ENCODE peak calls at places on chromosomes 3 and 15, in ten cellular contexts. One of them, this sample, is unnamed.

GRCh38 chr3:57709559-57709958 is 16.7 kb upstream of the DENND6A start:
- DNase-seq in activated CD8-positive, alpha-beta T cell treated with anti-CD3 and anti-CD28 coated beads for 36 hours: no peak
- DNase-seq in activated B cell treated with CpG ODN at 0.5 μM for 24 hours: no peak
- DNase-seq in transverse colon: no peak
- DNase-seq in heart left ventricle: no peak
- DNase-seq in heart right ventricle: no peak
- DNase-seq in nephron progenitor cell: no peak
- DNase-seq in cardiac muscle cell: no peak
- DNase-seq in CD4-positive, alpha-beta T cell: no peak
- DNase-seq in type B pancreatic cell: no peak
- DNase-seq in this sample: no peak

GRCh38 chr15:72554471-72555425 is 80.6 kb downstream of the ARIH1 start:
- DNase-seq in activated B cell treated with CpG ODN at 0.5 μM for 24 hours: no peak
- DNase-seq in activated CD8-positive, alpha-beta T cell treated with anti-CD3 and anti-CD28 coated beads for 36 hours: peak
- DNase-seq in nephron progenitor cell: no peak
- DNase-seq in type B pancreatic cell: no peak
- DNase-seq in transverse colon: no peak
- DNase-seq in CD4-positive, alpha-beta T cell: peak
- DNase-seq in heart right ventricle: no peak
- DNase-seq in heart left ventricle: no peak
- DNase-seq in cardiac muscle cell: peak
- DNase-seq in this sample: no peak

GRCh38 chr3:171404376-171404982 is 55.7 kb downstream of the TNIK start:
- DNase-seq in transverse colon: no peak
- DNase-seq in type B pancreatic cell: no peak
- DNase-seq in heart left ventricle: no peak
- DNase-seq in heart right ventricle: no peak
- DNase-seq in nephron progenitor cell: no peak
- DNase-seq in activated B cell treated with CpG ODN at 0.5 μM for 24 hours: no peak
- DNase-seq in CD4-positive, alpha-beta T cell: no peak
- DNase-seq in cardiac muscle cell: peak
- DNase-seq in activated CD8-positive, alpha-beta T cell treated with anti-CD3 and anti-CD28 coated beads for 36 hours: no peak
- DNase-seq in this sample: no peak

GRCh38 chr3:22939349-22939748 is 263.8 kb upstream of the UBE2E2 start:
- DNase-seq in cardiac muscle cell: peak
- DNase-seq in activated B cell treated with CpG ODN at 0.5 μM for 24 hours: no peak
- DNase-seq in heart right ventricle: no peak
- DNase-seq in CD4-positive, alpha-beta T cell: no peak
- DNase-seq in nephron progenitor cell: no peak
- DNase-seq in activated CD8-positive, alpha-beta T cell treated with anti-CD3 and anti-CD28 coated beads for 36 hours: no peak
- DNase-seq in heart left ventricle: no peak
- DNase-seq in transverse colon: no peak
- DNase-seq in type B pancreatic cell: no peak
- DNase-seq in this sample: no peak

GRCh38 chr3:104856743-104857142 is 510.0 kb upstream of the ALCAM start:
- DNase-seq in type B pancreatic cell: no peak
- DNase-seq in activated B cell treated with CpG ODN at 0.5 μM for 24 hours: no peak
- DNase-seq in transverse colon: no peak
- DNase-seq in heart right ventricle: no peak
- DNase-seq in heart left ventricle: no peak
- DNase-seq in cardiac muscle cell: no peak
- DNase-seq in nephron progenitor cell: no peak
- DNase-seq in CD4-positive, alpha-beta T cell: no peak
- DNase-seq in activated CD8-positive, alpha-beta T cell treated with anti-CD3 and anti-CD28 coated beads for 36 hours: no peak
- DNase-seq in this sample: no peak

GRCh38 chr3:118080886-118081285 is 953.8 kb downstream of the IGSF11 start:
- DNase-seq in heart right ventricle: no peak
- DNase-seq in activated CD8-positive, alpha-beta T cell treated with anti-CD3 and anti-CD28 coated beads for 36 hours: no peak
- DNase-seq in type B pancreatic cell: no peak
- DNase-seq in CD4-positive, alpha-beta T cell: no peak
- DNase-seq in cardiac muscle cell: no peak
- DNase-seq in heart left ventricle: no peak
- DNase-seq in transverse colon: no peak
- DNase-seq in nephron progenitor cell: no peak
- DNase-seq in activated B cell treated with CpG ODN at 0.5 μM for 24 hours: no peak
- DNase-seq in this sample: no peak

GRCh38 chr3:125052671-125053303 is 3.0 kb downstream of the HEG1 start:
- DNase-seq in cardiac muscle cell: peak
- DNase-seq in transverse colon: no peak
- DNase-seq in activated CD8-positive, alpha-beta T cell treated with anti-CD3 and anti-CD28 coated beads for 36 hours: no peak
- DNase-seq in heart left ventricle: peak
- DNase-seq in type B pancreatic cell: no peak
- DNase-seq in heart right ventricle: no peak
- DNase-seq in activated B cell treated with CpG ODN at 0.5 μM for 24 hours: no peak
- DNase-seq in CD4-positive, alpha-beta T cell: no peak
- DNase-seq in nephron progenitor cell: no peak
- DNase-seq in this sample: no peak

GRCh38 chr15:64525828-64526530 is 65.6 kb downstream of the ZNF609 start:
- DNase-seq in CD4-positive, alpha-beta T cell: no peak
- DNase-seq in transverse colon: no peak
- DNase-seq in heart left ventricle: no peak
- DNase-seq in activated CD8-positive, alpha-beta T cell treated with anti-CD3 and anti-CD28 coated beads for 36 hours: no peak
- DNase-seq in nephron progenitor cell: no peak
- DNase-seq in activated B cell treated with CpG ODN at 0.5 μM for 24 hours: no peak
- DNase-seq in type B pancreatic cell: no peak
- DNase-seq in heart right ventricle: no peak
- DNase-seq in cardiac muscle cell: no peak
- DNase-seq in this sample: no peak

GRCh38 chr3:134822065-134822464 is 27.0 kb downstream of the EPHB1 start:
- DNase-seq in transverse colon: no peak
- DNase-seq in CD4-positive, alpha-beta T cell: no peak
- DNase-seq in heart right ventricle: no peak
- DNase-seq in activated CD8-positive, alpha-beta T cell treated with anti-CD3 and anti-CD28 coated beads for 36 hours: no peak
- DNase-seq in heart left ventricle: no peak
- DNase-seq in cardiac muscle cell: no peak
- DNase-seq in type B pancreatic cell: no peak
- DNase-seq in activated B cell treated with CpG ODN at 0.5 μM for 24 hours: no peak
- DNase-seq in nephron progenitor cell: no peak
- DNase-seq in this sample: no peak

GRCh38 chr15:35289029-35289617 is 204.0 kb upstream of the NANOGP8 start:
- DNase-seq in activated B cell treated with CpG ODN at 0.5 μM for 24 hours: no peak
- DNase-seq in cardiac muscle cell: peak
- DNase-seq in heart left ventricle: no peak
- DNase-seq in activated CD8-positive, alpha-beta T cell treated with anti-CD3 and anti-CD28 coated beads for 36 hours: no peak
- DNase-seq in CD4-positive, alpha-beta T cell: no peak
- DNase-seq in type B pancreatic cell: no peak
- DNase-seq in transverse colon: no peak
- DNase-seq in heart right ventricle: no peak
- DNase-seq in nephron progenitor cell: peak
- DNase-seq in this sample: no peak

GRCh38 chr3:152121292-152121654 is 147.5 kb upstream of the MBNL1 start:
- DNase-seq in activated CD8-positive, alpha-beta T cell treated with anti-CD3 and anti-CD28 coated beads for 36 hours: no peak
- DNase-seq in cardiac muscle cell: peak
- DNase-seq in type B pancreatic cell: no peak
- DNase-seq in activated B cell treated with CpG ODN at 0.5 μM for 24 hours: no peak
- DNase-seq in CD4-positive, alpha-beta T cell: no peak
- DNase-seq in transverse colon: no peak
- DNase-seq in nephron progenitor cell: no peak
- DNase-seq in heart left ventricle: no peak
- DNase-seq in heart right ventricle: no peak
- DNase-seq in this sample: no peak

GRCh38 chr15:52143862-52144261 is 31.3 kb upstream of the BCL2L10 start:
- DNase-seq in heart right ventricle: no peak
- DNase-seq in transverse colon: no peak
- DNase-seq in heart left ventricle: no peak
- DNase-seq in activated B cell treated with CpG ODN at 0.5 μM for 24 hours: no peak
- DNase-seq in activated CD8-positive, alpha-beta T cell treated with anti-CD3 and anti-CD28 coated beads for 36 hours: no peak
- DNase-seq in nephron progenitor cell: no peak
- DNase-seq in CD4-positive, alpha-beta T cell: no peak
- DNase-seq in cardiac muscle cell: peak
- DNase-seq in type B pancreatic cell: no peak
- DNase-seq in this sample: no peak

GRCh38 chr3:13466781-13467180 is 13.3 kb upstream of the HDAC11 start:
- DNase-seq in transverse colon: no peak
- DNase-seq in nephron progenitor cell: no peak
- DNase-seq in CD4-positive, alpha-beta T cell: no peak
- DNase-seq in activated CD8-positive, alpha-beta T cell treated with anti-CD3 and anti-CD28 coated beads for 36 hours: no peak
- DNase-seq in type B pancreatic cell: no peak
- DNase-seq in cardiac muscle cell: no peak
- DNase-seq in heart left ventricle: no peak
- DNase-seq in heart right ventricle: no peak
- DNase-seq in activated B cell treated with CpG ODN at 0.5 μM for 24 hours: no peak
- DNase-seq in this sample: no peak

GRCh38 chr3:38153986-38154608 is 11.2 kb upstream of the OXSR1 start:
- DNase-seq in activated CD8-positive, alpha-beta T cell treated with anti-CD3 and anti-CD28 coated beads for 36 hours: no peak
- DNase-seq in CD4-positive, alpha-beta T cell: no peak
- DNase-seq in heart left ventricle: no peak
- DNase-seq in cardiac muscle cell: peak
- DNase-seq in type B pancreatic cell: no peak
- DNase-seq in transverse colon: no peak
- DNase-seq in activated B cell treated with CpG ODN at 0.5 μM for 24 hours: no peak
- DNase-seq in heart right ventricle: no peak
- DNase-seq in nephron progenitor cell: no peak
- DNase-seq in this sample: no peak

GRCh38 chr3:131020122-131020693 is 6.4 kb downstream of the ASTE1 start:
- DNase-seq in heart left ventricle: no peak
- DNase-seq in activated B cell treated with CpG ODN at 0.5 μM for 24 hours: no peak
- DNase-seq in CD4-positive, alpha-beta T cell: no peak
- DNase-seq in transverse colon: no peak
- DNase-seq in cardiac muscle cell: no peak
- DNase-seq in nephron progenitor cell: no peak
- DNase-seq in activated CD8-positive, alpha-beta T cell treated with anti-CD3 and anti-CD28 coated beads for 36 hours: no peak
- DNase-seq in type B pancreatic cell: no peak
- DNase-seq in heart right ventricle: no peak
- DNase-seq in this sample: no peak

GRCh38 chr15:94019062-94019461 is 212.3 kb upstream of the MCTP2 start:
- DNase-seq in CD4-positive, alpha-beta T cell: no peak
- DNase-seq in heart left ventricle: no peak
- DNase-seq in type B pancreatic cell: no peak
- DNase-seq in transverse colon: no peak
- DNase-seq in activated CD8-positive, alpha-beta T cell treated with anti-CD3 and anti-CD28 coated beads for 36 hours: no peak
- DNase-seq in heart right ventricle: no peak
- DNase-seq in nephron progenitor cell: no peak
- DNase-seq in cardiac muscle cell: no peak
- DNase-seq in activated B cell treated with CpG ODN at 0.5 μM for 24 hours: no peak
- DNase-seq in this sample: no peak

GRCh38 chr15:94015324-94015723 is 216.0 kb upstream of the MCTP2 start:
- DNase-seq in cardiac muscle cell: no peak
- DNase-seq in heart right ventricle: no peak
- DNase-seq in CD4-positive, alpha-beta T cell: no peak
- DNase-seq in type B pancreatic cell: no peak
- DNase-seq in activated B cell treated with CpG ODN at 0.5 μM for 24 hours: no peak
- DNase-seq in nephron progenitor cell: no peak
- DNase-seq in heart left ventricle: no peak
- DNase-seq in transverse colon: no peak
- DNase-seq in activated CD8-positive, alpha-beta T cell treated with anti-CD3 and anti-CD28 coated beads for 36 hours: no peak
- DNase-seq in this sample: no peak
- TF ChIP-seq CTCF in cardiac muscle cell: no peak
- TF ChIP-seq CTCF in heart right ventricle: no peak
- TF ChIP-seq CTCF in CD4-positive, alpha-beta T cell: no peak
- TF ChIP-seq CTCF in type B pancreatic cell: no peak
- TF ChIP-seq CTCF in activated B cell treated with CpG ODN at 0.5 μM for 24 hours: no peak
- TF ChIP-seq CTCF in nephron progenitor cell: no peak
- TF ChIP-seq CTCF in heart left ventricle: no peak
- TF ChIP-seq CTCF in transverse colon: no peak
- TF ChIP-seq CTCF in activated CD8-positive, alpha-beta T cell treated with anti-CD3 and anti-CD28 coated beads for 36 hours: no peak
- TF ChIP-seq CTCF in this sample: no peak

GRCh38 chr3:183502782-183503181 is 52.7 kb downstream of the KLHL6 start:
- DNase-seq in CD4-positive, alpha-beta T cell: no peak
- DNase-seq in heart right ventricle: no peak
- DNase-seq in activated CD8-positive, alpha-beta T cell treated with anti-CD3 and anti-CD28 coated beads for 36 hours: no peak
- DNase-seq in transverse colon: no peak
- DNase-seq in nephron progenitor cell: no peak
- DNase-seq in activated B cell treated with CpG ODN at 0.5 μM for 24 hours: no peak
- DNase-seq in heart left ventricle: no peak
- DNase-seq in type B pancreatic cell: no peak
- DNase-seq in cardiac muscle cell: peak
- DNase-seq in this sample: no peak
- TF ChIP-seq CTCF in CD4-positive, alpha-beta T cell: no peak
- TF ChIP-seq CTCF in heart right ventricle: peak
- TF ChIP-seq CTCF in activated CD8-positive, alpha-beta T cell treated with anti-CD3 and anti-CD28 coated beads for 36 hours: no peak
- TF ChIP-seq CTCF in transverse colon: no peak
- TF ChIP-seq CTCF in nephron progenitor cell: no peak
- TF ChIP-seq CTCF in activated B cell treated with CpG ODN at 0.5 μM for 24 hours: no peak
- TF ChIP-seq CTCF in heart left ventricle: no peak
- TF ChIP-seq CTCF in type B pancreatic cell: no peak
- TF ChIP-seq CTCF in cardiac muscle cell: peak
- TF ChIP-seq CTCF in this sample: no peak

GRCh38 chr3:161096771-161097367 is 8.3 kb downstream of the B3GALNT1 start:
- DNase-seq in activated CD8-positive, alpha-beta T cell treated with anti-CD3 and anti-CD28 coated beads for 36 hours: peak
- DNase-seq in nephron progenitor cell: no peak
- DNase-seq in CD4-positive, alpha-beta T cell: no peak
- DNase-seq in heart right ventricle: no peak
- DNase-seq in transverse colon: no peak
- DNase-seq in activated B cell treated with CpG ODN at 0.5 μM for 24 hours: no peak
- DNase-seq in type B pancreatic cell: no peak
- DNase-seq in cardiac muscle cell: peak
- DNase-seq in heart left ventricle: no peak
- DNase-seq in this sample: no peak
- TF ChIP-seq CTCF in activated CD8-positive, alpha-beta T cell treated with anti-CD3 and anti-CD28 coated beads for 36 hours: peak
- TF ChIP-seq CTCF in nephron progenitor cell: no peak
- TF ChIP-seq CTCF in CD4-positive, alpha-beta T cell: peak
- TF ChIP-seq CTCF in heart right ventricle: peak
- TF ChIP-seq CTCF in transverse colon: no peak
- TF ChIP-seq CTCF in activated B cell treated with CpG ODN at 0.5 μM for 24 hours: no peak
- TF ChIP-seq CTCF in type B pancreatic cell: peak
- TF ChIP-seq CTCF in cardiac muscle cell: peak
- TF ChIP-seq CTCF in heart left ventricle: peak
- TF ChIP-seq CTCF in this sample: peak

GRCh38 chr3:141051641-141052569 is 758 bp downstream of the SPSB4 start:
- DNase-seq in transverse colon: no peak
- DNase-seq in CD4-positive, alpha-beta T cell: no peak
- DNase-seq in type B pancreatic cell: no peak
- DNase-seq in activated CD8-positive, alpha-beta T cell treated with anti-CD3 and anti-CD28 coated beads for 36 hours: no peak
- DNase-seq in activated B cell treated with CpG ODN at 0.5 μM for 24 hours: no peak
- DNase-seq in nephron progenitor cell: peak
- DNase-seq in heart right ventricle: peak
- DNase-seq in cardiac muscle cell: peak
- DNase-seq in heart left ventricle: peak
- DNase-seq in this sample: peak
- TF ChIP-seq CTCF in transverse colon: no peak
- TF ChIP-seq CTCF in CD4-positive, alpha-beta T cell: no peak
- TF ChIP-seq CTCF in type B pancreatic cell: peak
- TF ChIP-seq CTCF in activated CD8-positive, alpha-beta T cell treated with anti-CD3 and anti-CD28 coated beads for 36 hours: peak
- TF ChIP-seq CTCF in activated B cell treated with CpG ODN at 0.5 μM for 24 hours: no peak
- TF ChIP-seq CTCF in nephron progenitor cell: peak
- TF ChIP-seq CTCF in heart right ventricle: peak
- TF ChIP-seq CTCF in cardiac muscle cell: no peak
- TF ChIP-seq CTCF in heart left ventricle: no peak
- TF ChIP-seq CTCF in this sample: no peak

DNA sequence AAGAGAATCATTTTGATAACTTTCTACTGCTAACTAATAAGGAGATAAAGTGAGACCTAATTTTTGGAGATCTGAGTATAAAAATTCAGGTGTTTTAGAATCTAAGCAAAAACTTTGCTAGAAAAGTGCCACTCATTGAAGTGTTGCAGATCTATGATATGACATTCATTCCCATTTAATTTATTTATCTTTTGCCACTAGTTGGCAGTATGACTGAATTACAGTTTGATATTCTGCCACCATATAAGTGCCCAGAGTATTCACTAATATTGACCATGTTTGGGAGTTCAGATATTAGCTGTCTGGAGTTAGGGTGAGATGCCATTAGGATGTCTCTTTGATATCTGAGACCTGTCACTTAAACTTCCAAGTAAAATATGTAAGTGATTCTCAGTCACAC is 251.3 kb upstream of the GBE1 start:
- DNase-seq in activated CD8-positive, alpha-beta T cell treated with anti-CD3 and anti-CD28 coated beads for 36 hours: no peak
- DNase-seq in type B pancreatic cell: no peak
- DNase-seq in transverse colon: no peak
- DNase-seq in activated B cell treated with CpG ODN at 0.5 μM for 24 hours: no peak
- DNase-seq in heart left ventricle: no peak
- DNase-seq in heart right ventricle: no peak
- DNase-seq in CD4-positive, alpha-beta T cell: no peak
- DNase-seq in nephron progenitor cell: no peak
- DNase-seq in cardiac muscle cell: no peak
- DNase-seq in this sample: no peak
- TF ChIP-seq CTCF in activated CD8-positive, alpha-beta T cell treated with anti-CD3 and anti-CD28 coated beads for 36 hours: no peak
- TF ChIP-seq CTCF in type B pancreatic cell: peak
- TF ChIP-seq CTCF in transverse colon: no peak
- TF ChIP-seq CTCF in activated B cell treated with CpG ODN at 0.5 μM for 24 hours: no peak
- TF ChIP-seq CTCF in heart left ventricle: no peak
- TF ChIP-seq CTCF in heart right ventricle: no peak
- TF ChIP-seq CTCF in CD4-positive, alpha-beta T cell: no peak
- TF ChIP-seq CTCF in nephron progenitor cell: no peak
- TF ChIP-seq CTCF in cardiac muscle cell: no peak
- TF ChIP-seq CTCF in this sample: no peak